ENCODE peak calls at places on chromosomes 11 and 22, in ten cellular contexts. I is SK-N-SH; Z is CD8-positive, alpha-beta T cell; C is sigmoid colon; L is right lobe of liver; R is psoas muscle; S is IMR-90; K is right atrium auricular region; F is pancreas; U is cardiac muscle cell. D is an unnamed sample.

GRCh38 chr11:67732045-67732787 is 57.8 kb upstream of the ALDH3B2 start:
- DNase-seq in I (peak), Z (peak), C (no peak), L (no peak), R (no peak), S (no peak), K (no peak), F (peak), U (no peak), D (no peak)

GRCh38 chr22:21641417-21641794 is 696 bp upstream of the SDF2L1 start:
- DNase-seq in I (peak), Z (no peak), C (no peak), L (no peak), R (peak), S (peak), K (no peak), F (peak), U (peak), D (peak)

GRCh38 chr22:23763579-23764331 is 965 bp downstream of the C22orf15 start:
- DNase-seq in I (peak), Z (peak), C (no peak), L (no peak), R (no peak), S (no peak), K (no peak), F (no peak), U (no peak), D (peak)

GRCh38 chr11:64485077-64485476 is 105.9 kb upstream of the SLC22A12 start:
- DNase-seq in I (no peak), Z (no peak), C (no peak), L (no peak), R (no peak), S (no peak), K (no peak), F (no peak), U (peak), D (no peak)

GRCh38 chr11:96013459-96014213 is 89.7 kb upstream of the MTMR2 start:
- DNase-seq in I (no peak), Z (peak), C (peak), L (no peak), R (no peak), S (no peak), K (no peak), F (peak), U (no peak), D (no peak)

GRCh38 chr11:116691779-116692178 is 81.0 kb downstream of the BUD13 start:
- DNase-seq in I (peak), Z (peak), C (peak), L (peak), R (peak), S (peak), K (peak), F (no peak), U (peak), D (peak)

GRCh38 chr11:69348414-69349235 is 54.7 kb downstream of the MYEOV start:
- DNase-seq in I (no peak), Z (peak), C (no peak), L (no peak), R (no peak), S (no peak), K (peak), F (no peak), U (no peak), D (no peak)

GRCh38 chr22:48891688-48892380 is 935.8 kb downstream of the BRD1 start:
- DNase-seq in I (no peak), Z (peak), C (no peak), L (no peak), R (no peak), S (no peak), K (peak), F (no peak), U (no peak), D (no peak)

GRCh38 chr11:16893456-16894076 is 120.6 kb downstream of the PLEKHA7 start:
- DNase-seq in I (no peak), Z (no peak), C (no peak), L (no peak), R (no peak), S (no peak), K (no peak), F (no peak), U (no peak), D (no peak)

GRCh38 chr11:82356316-82356715 is 377.3 kb downstream of the FAM181B start:
- DNase-seq in I (no peak), Z (no peak), C (no peak), L (no peak), R (no peak), S (no peak), K (no peak), F (peak), U (no peak), D (no peak)

GRCh38 chr22:38861170-38861874 is 10.7 kb downstream of the CBX6 start:
- DNase-seq in I (no peak), Z (no peak), C (peak), L (no peak), R (no peak), S (no peak), K (no peak), F (no peak), U (no peak), D (no peak)

DNA sequence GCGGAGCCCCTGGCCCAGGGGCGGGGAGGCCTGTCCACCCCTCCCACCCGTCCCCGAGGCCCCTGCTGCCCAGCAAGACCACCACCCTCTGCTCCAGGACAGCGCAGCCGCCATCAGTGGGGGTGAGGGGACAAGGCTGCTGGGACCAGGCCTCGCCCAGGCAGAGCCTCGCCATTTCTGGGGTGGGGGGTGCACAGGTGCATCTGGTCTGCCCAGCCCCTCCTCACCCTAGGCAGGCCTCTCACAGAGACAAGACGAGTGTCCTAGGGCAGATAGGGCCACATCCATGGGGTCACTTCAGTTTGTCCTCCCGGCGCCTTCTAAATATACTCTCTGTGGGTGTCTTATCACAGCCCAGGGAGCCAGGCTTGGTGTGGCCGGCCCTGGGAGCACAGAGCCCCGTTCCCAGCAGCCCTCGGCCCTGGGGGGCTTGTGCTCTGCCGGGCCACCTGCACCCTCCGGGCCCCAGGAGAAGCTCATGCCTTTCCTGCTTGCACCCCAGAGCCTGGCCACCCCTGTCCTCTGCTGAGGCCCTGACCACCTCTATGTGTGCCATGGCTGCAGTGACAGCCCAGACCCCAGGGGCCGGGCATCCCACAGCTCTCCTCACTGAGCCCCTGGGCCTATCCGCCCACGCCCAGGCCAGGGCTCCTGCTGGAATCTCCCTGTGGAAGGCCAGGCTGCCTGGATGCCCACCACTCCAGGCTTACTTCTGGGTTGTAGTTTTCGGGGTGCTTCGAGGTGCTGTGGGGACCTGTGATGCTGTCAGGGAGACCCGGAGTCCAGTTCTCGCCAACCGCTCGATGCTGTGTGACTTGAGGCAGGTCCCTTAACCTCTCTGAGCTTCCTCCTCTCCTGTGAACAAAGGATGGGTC is 70.8 kb downstream of the KCNQ1 start:
- DNase-seq in I (peak), Z (peak), C (peak), L (peak), R (peak), S (no peak), K (peak), F (peak), U (no peak), D (peak)
- H3K27ac ChIP-seq in I (no peak), Z (no peak), C (no peak), L (no peak), R (no peak), S (no peak), K (peak), F (no peak), U (no peak), D (no peak)

GRCh38 chr11:92225563-92226308 is 1.1 kb downstream of the FAT3 start:
- DNase-seq in I (peak), Z (no peak), C (peak), L (no peak), R (no peak), S (no peak), K (no peak), F (peak), U (peak), D (no peak)
- TF ChIP-seq CTCF in I (peak), Z (no peak), C (no peak), L (no peak), R (no peak), S (no peak), K (no peak), F (no peak), U (no peak), D (no peak)

GRCh38 chr11:65862191-65862735 is 2.0 kb downstream of the MUS81 start:
- DNase-seq in I (no peak), Z (no peak), C (peak), L (no peak), R (no peak), S (no peak), K (no peak), F (peak), U (no peak), D (peak)
- H3K27ac ChIP-seq in I (no peak), Z (no peak), C (peak), L (no peak), R (peak), S (no peak), K (no peak), F (no peak), U (no peak), D (peak)

GRCh38 chr22:50141462-50141861 is 29.1 kb upstream of the PANX2 start:
- DNase-seq in I (no peak), Z (no peak), C (no peak), L (no peak), R (no peak), S (no peak), K (no peak), F (no peak), U (no peak), D (no peak)

GRCh38 chr22:50143096-50143495 is 27.4 kb upstream of the PANX2 start:
- DNase-seq in I (no peak), Z (no peak), C (no peak), L (no peak), R (no peak), S (no peak), K (no peak), F (no peak), U (no peak), D (no peak)

GRCh38 chr22:50139843-50140415 is 30.6 kb upstream of the PANX2 start:
- DNase-seq in I (no peak), Z (no peak), C (no peak), L (no peak), R (no peak), S (no peak), K (no peak), F (no peak), U (no peak), D (no peak)

GRCh38 chr22:50140615-50141014 is 29.9 kb upstream of the PANX2 start:
- DNase-seq in I (no peak), Z (no peak), C (no peak), L (no peak), R (no peak), S (no peak), K (no peak), F (no peak), U (peak), D (no peak)

DNA sequence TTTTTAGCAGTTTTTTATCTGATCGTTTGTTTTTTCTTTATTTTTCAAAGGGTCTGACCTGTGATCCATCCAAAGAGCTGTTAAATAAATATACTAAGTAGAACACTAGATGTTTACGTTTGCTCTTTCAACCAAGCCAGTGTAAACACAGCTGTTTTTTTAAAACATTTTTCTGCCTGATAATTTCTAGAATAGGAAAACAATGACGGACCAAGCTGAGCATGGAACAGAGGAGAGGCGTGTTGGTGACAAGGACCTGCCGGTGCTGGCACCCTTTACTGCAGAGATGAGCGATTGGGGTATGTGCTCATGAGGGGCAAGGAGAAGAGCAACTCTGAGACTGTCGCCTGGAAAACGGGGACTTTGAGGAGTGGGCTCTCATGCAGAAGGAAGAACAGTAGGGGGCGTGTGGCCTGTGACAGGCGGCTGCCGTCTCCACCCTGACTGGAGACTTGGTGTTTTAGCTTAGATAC is 28.6 kb upstream of the PANX2 start:
- DNase-seq in I (peak), Z (no peak), C (peak), L (no peak), R (no peak), S (peak), K (no peak), F (no peak), U (no peak), D (no peak)
- TF ChIP-seq CTCF in I (no peak), Z (no peak), C (no peak), L (no peak), R (no peak), S (peak), K (no peak), F (no peak), U (peak), D (no peak)

DNA sequence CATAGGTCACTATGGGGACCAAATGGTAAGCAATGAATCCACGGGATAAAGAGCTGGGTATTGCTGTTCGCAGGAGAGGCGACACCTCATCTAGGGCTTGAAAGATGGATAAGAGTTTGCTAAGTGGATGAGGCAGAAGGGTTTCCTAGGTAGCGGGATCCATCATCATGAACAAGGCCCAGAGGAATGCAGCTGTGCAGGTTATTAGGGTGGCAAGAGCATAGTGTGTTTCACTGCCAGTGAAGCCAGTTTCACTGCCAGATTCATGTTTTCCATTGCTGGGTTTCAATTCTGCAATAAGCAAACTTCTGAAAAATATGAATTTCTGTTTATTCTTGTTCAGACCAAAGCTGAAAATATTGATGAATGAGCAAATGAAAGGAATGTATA is 27.2 kb downstream of the WEE1 start:
- DNase-seq in I (no peak), Z (no peak), C (no peak), L (no peak), R (no peak), S (peak), K (no peak), F (no peak), U (no peak), D (no peak)
- H3K27ac ChIP-seq in I (no peak), Z (no peak), C (no peak), L (no peak), R (no peak), S (no peak), K (no peak), F (no peak), U (no peak), D (no peak)

DNA sequence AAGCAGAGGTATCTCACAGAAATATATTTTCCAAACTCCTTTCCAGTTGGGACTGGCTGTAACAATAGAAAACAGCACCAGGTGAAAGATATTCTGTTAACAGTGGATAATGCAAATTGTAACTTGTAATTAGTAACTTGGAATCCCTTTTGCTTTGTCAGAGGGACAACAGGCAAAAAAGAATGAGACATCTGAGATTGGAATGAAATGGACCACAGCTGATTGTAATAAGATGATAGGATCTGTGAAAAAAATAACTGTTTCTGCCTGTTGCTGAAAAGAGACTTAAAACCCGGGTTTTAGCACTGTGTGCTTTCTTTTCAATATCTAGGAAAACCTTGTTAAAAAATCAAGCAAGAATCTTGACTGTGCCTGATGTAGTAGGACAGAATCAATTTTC is 655.7 kb downstream of the METTL15 start:
- DNase-seq in I (no peak), Z (no peak), C (no peak), L (no peak), R (no peak), S (peak), K (no peak), F (no peak), U (no peak), D (no peak)
- TF ChIP-seq CTCF in I (no peak), Z (no peak), C (no peak), L (no peak), R (no peak), S (no peak), K (no peak), F (no peak), U (no peak), D (no peak)

D was measured in lower lobe of right lung.